ENCODE peak calls at places on chromosomes 11 and 22, in four cellular contexts. A is ovary, O is transverse colon, W is tibial nerve. U is an unnamed sample.

GRCh38 chr11:11738370-11738769 is 103.4 kb upstream of the USP47 start:
- DNase-seq in A (no peak), O (no peak), W (no peak), U (no peak)

GRCh38 chr11:79940976-79941735 is 500.3 kb upstream of the TENM4 start:
- DNase-seq in A (no peak), O (no peak), W (no peak), U (no peak)

GRCh38 chr11:15027011-15027410 is 46.4 kb upstream of the CALCB start:
- DNase-seq in A (no peak), O (no peak), W (no peak), U (no peak)

GRCh38 chr11:859394-860131 is 16.9 kb downstream of the TSPAN4 start:
- DNase-seq in A (peak), O (peak), W (peak), U (peak)

GRCh38 chr22:17724241-17724640 is 50.0 kb downstream of the BID start:
- DNase-seq in A (no peak), O (no peak), W (no peak), U (no peak)

GRCh38 chr11:39011822-39012221 is 2413.8 kb upstream of the RAG2 start:
- DNase-seq in A (no peak), O (no peak), W (no peak), U (no peak)

GRCh38 chr11:1299621-1300020 is 9.8 kb downstream of the TOLLIP start:
- DNase-seq in A (peak), O (no peak), W (no peak), U (peak)

GRCh38 chr11:125110996-125111340 is 458 bp downstream of the TMEM218 start:
- DNase-seq in A (no peak), O (peak), W (no peak), U (no peak)

GRCh38 chr11:127939000-127939399 is 648.4 kb downstream of the ETS1 start:
- DNase-seq in A (no peak), O (no peak), W (no peak), U (no peak)

GRCh38 chr11:15816270-15816871 is 540.0 kb downstream of the SOX6 start:
- DNase-seq in A (no peak), O (peak), W (no peak), U (no peak)

GRCh38 chr11:60951909-60952741 is at the start of gene SLC15A3:
- DNase-seq in A (peak), O (peak), W (peak), U (peak)

GRCh38 chr11:87597696-87598095 is 560.0 kb downstream of the TMEM135 start:
- DNase-seq in A (no peak), O (no peak), W (no peak), U (no peak)

GRCh38 chr11:103051158-103051801 is 40.7 kb downstream of the DCUN1D5 start:
- DNase-seq in A (no peak), O (no peak), W (no peak), U (no peak)

GRCh38 chr11:2300936-2301630 is 635 bp downstream of the C11orf21 start:
- DNase-seq in A (no peak), O (no peak), W (no peak), U (no peak)

GRCh38 chr11:31160504-31161422 is 208.8 kb downstream of the DCDC1 start:
- DNase-seq in A (no peak), O (no peak), W (no peak), U (no peak)

GRCh38 chr11:71470956-71471355 is 18.0 kb downstream of the NADSYN1 start:
- DNase-seq in A (no peak), O (no peak), W (no peak), U (peak)

GRCh38 chr22:20741634-20742581 is 32.0 kb upstream of the SERPIND1 start:
- DNase-seq in A (no peak), O (peak), W (no peak), U (no peak)

GRCh38 chr22:26674211-26675190 is 17.1 kb downstream of the MIAT start:
- DNase-seq in A (no peak), O (peak), W (no peak), U (no peak)

GRCh38 chr11:46308632-46309419 is 31.4 kb downstream of the CREB3L1 start:
- DNase-seq in A (peak), O (peak), W (peak), U (peak)

GRCh38 chr11:114180301-114181055 is 115.7 kb upstream of the NNMT start:
- DNase-seq in A (no peak), O (peak), W (no peak), U (no peak)

GRCh38 chr11:13761712-13762111 is 93.2 kb downstream of the FAR1 start:
- DNase-seq in A (no peak), O (no peak), W (no peak), U (no peak)

GRCh38 chr11:61417670-61418069 is 12.1 kb downstream of the CPSF7 start:
- DNase-seq in A (no peak), O (no peak), W (no peak), U (no peak)

GRCh38 chr11:85682330-85683305 is 3.4 kb downstream of the CCDC89 start:
- DNase-seq in A (peak), O (peak), W (peak), U (peak)

GRCh38 chr11:129190087-129190486 is 2.0 kb downstream of the ARHGAP32 start:
- DNase-seq in A (no peak), O (peak), W (no peak), U (no peak)

GRCh38 chr11:134577801-134578200 is 165.8 kb upstream of the B3GAT1 start:
- DNase-seq in A (no peak), O (no peak), W (no peak), U (peak)

GRCh38 chr22:46027219-46028068 is 50.5 kb upstream of the WNT7B start:
- DNase-seq in A (peak), O (peak), W (peak), U (peak)

GRCh38 chr11:109123811-109124787 is 297.9 kb upstream of the C11orf87 start:
- DNase-seq in A (no peak), O (no peak), W (no peak), U (no peak)

GRCh38 chr22:38291201-38291777 is 18.5 kb upstream of the TMEM184B start:
- DNase-seq in A (no peak), O (no peak), W (no peak), U (no peak)
- TF ChIP-seq POLR2A in A (no peak), O (no peak), W (no peak), U (no peak)

DNA sequence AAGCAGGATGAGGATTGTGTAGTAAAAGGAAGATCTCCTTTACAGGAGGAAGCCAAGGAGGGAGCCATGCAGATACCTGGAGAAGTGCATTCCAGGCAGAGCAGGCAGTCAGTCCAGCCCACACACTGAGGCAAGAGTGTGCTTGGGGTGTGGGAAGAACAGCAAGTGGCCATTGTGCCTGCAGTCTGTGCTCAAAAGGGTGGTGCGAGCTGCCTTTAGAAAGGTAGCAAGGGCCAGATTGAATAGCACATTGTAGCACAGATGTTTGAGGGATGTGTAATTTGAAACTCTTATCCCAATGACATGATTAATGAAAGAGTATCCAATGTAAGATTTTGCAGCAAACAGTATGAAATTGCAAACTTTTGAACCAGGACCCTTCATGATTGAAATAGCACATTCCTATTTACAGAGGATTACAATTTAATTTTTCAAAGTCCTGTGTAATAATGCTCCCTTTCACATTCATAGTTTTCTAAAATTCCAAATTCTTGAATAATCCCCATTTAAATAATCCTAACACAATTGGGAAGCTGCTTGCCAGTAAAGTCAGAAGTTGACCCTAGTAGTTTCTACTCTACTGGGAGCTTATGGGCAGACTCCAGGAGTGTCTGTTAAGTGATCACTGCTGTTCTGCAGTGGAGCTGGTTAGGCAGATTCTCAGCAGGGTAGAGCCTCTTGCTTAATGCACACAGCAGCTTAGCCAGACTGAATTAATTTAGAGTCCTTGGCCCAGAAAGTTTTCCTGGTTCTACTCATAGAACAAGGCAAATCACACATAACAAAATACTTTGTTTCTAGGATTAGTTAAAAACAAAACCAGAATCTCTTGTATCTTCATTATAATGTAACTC is 78.1 kb downstream of the CYB5R2 start:
- DNase-seq in A (no peak), O (no peak), W (no peak), U (no peak)
- H3K27ac ChIP-seq in A (no peak), O (no peak), W (peak), U (no peak)

GRCh38 chr11:120178441-120179070 is 32.3 kb upstream of the OAF start:
- DNase-seq in A (no peak), O (no peak), W (no peak), U (no peak)
- TF ChIP-seq EP300 in A (no peak), O (no peak), W (no peak), U (no peak)

GRCh38 chr22:41288245-41288946 is 2.4 kb upstream of the RANGAP1 start:
- DNase-seq in A (no peak), O (peak), W (no peak), U (peak)
- TF ChIP-seq POLR2A in A (no peak), O (peak), W (no peak), U (no peak)

GRCh38 chr22:19270873-19271272 is 20.6 kb downstream of the CLTCL1 start:
- DNase-seq in A (no peak), O (no peak), W (no peak), U (no peak)
- H3K27ac ChIP-seq in A (no peak), O (no peak), W (no peak), U (no peak)

GRCh38 chr22:42996646-42997365 is 18.1 kb downstream of the PACSIN2 start:
- DNase-seq in A (no peak), O (no peak), W (no peak), U (peak)

GRCh38 chr22:42994276-42994916 is 20.6 kb downstream of the PACSIN2 start:
- DNase-seq in A (no peak), O (peak), W (no peak), U (peak)

GRCh38 chr22:42992886-42993479 is 22.0 kb downstream of the PACSIN2 start:
- DNase-seq in A (no peak), O (no peak), W (no peak), U (peak)

GRCh38 chr22:42993651-42994275 is 21.2 kb downstream of the PACSIN2 start:
- DNase-seq in A (no peak), O (no peak), W (no peak), U (peak)

DNA sequence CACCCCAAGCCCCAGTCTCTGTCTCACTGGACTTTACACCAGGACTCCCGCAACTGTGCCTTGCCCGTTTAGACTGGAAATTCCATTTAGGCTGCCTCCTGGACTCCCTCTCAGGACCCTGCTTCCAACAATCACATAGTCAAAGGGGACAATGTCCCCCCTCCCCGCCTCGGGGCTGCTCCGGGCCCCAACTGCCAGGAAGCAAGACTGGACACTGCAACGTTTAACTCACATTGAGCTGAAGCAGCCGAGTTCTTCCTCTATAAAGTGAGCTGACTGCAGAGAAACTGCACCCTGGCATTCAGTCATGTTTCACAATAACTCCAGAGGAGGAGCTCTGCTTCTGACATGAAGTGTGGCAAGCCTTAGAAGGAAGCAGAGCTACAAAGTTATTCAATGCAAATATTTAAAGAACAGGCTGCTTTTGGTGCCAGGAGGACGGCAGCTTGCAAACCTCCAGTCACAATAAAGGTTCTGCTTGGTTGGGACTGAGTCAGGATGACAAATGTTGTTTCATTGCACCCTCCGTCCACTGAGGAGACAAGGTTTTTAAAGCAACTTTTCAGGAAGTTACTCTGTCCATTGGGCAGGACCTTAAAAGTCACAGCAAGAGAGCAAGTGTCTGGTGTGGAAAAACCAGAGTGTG is 19.9 kb downstream of the PACSIN2 start:
- DNase-seq in A (no peak), O (peak), W (no peak), U (peak)
- TF ChIP-seq EP300 in A (no peak), O (peak), W (peak), U (peak)

DNA sequence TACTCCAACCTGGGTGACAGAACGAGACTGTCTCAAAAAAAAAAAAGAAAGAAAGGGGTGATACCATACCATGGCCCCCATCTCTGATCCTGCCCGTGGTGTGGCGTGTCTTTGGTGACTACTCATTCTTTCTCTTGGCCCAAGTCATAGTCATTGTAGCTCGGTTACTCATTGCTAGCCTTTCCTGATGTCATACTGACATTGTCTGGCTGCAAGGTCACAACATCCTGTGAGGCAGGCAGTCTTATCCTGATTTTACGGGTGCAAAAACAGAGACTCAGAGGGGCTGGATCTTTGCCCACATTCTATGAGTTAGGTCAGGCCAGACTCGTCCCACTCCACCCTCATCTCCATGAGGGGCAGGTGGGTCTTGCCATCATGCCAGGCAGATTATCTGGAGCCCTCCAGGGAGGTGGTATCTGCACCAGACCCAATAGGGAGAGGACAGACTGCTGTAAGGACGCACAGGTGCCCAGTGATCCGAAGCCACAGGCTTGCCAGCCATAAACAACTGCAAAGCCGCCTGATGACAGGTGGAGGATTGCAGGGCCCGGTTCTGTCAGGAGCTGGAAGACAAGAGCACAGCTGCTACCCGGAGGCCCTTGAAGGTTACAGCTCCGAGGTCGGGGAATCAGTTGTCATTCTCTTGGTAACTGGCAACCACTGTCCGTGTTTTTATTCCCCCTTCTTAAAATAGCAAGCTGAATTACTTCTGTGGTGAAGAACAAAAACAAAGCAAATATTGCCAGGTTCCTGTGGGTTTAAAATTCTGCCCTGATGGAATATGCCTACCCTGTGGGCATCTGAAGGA is 13.8 kb downstream of the TOM1 start:
- DNase-seq in A (peak), O (no peak), W (peak), U (peak)
- TF ChIP-seq POLR2A in A (no peak), O (no peak), W (no peak), U (no peak)

DNA sequence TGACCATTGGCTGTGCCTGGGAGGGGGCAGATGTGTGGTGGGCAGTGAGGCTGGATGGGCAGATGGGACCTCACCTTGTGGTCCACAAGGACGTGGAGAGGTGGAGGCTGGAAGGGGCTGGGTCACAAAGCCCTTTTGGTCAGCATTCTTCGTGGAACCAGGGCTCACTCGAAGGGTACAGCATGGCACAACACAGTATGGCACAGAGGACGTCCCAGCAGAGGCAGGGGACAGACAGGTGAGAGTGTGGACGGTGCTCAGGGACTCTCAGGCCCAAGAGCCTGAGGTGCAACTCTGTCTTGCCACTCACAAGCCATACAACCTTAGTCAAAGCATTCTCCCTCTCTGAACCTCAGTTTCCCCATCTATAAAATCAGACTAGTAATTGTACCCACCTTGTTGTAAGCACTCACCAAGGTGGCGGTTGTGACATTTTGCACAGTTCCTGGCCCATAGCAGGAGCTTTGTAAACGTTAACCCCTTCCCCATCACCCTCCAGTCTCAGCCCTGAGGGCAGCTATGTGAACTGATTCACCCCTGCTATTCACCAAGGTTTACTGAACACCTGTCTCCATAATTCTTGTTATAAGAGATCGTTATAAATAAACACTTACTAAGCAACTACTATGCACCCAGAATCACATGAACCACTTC is 11.6 kb upstream of the TSKU start:
- DNase-seq in A (no peak), O (no peak), W (no peak), U (peak)
- H3K27ac ChIP-seq in A (no peak), O (peak), W (peak), U (peak)

GRCh38 chr11:77053217-77054013 is 13.4 kb upstream of the CAPN5 start:
- DNase-seq in A (no peak), O (no peak), W (no peak), U (no peak)
- TF ChIP-seq EP300 in A (no peak), O (no peak), W (no peak), U (no peak)